ENCODE peak calls at places on chromosomes 16 and 17, in eight cellular contexts. One of them, this sample, is unnamed.

GRCh38 chr17:68612923-68613292 is 11.7 kb upstream of the FAM20A start:
- DNase-seq in stimulated activated CD4-positive, alpha-beta T cell treated with anti-CD3 and anti-CD28 coated beads, Interleukin-2, amount 100 ng/mL, for 24 hours: no peak
- DNase-seq in endodermal cell: no peak
- DNase-seq in cardiac fibroblast: no peak
- DNase-seq in posterior cingulate gyrus: no peak
- DNase-seq in hypothalamus: no peak
- DNase-seq in activated CD8-positive, alpha-beta memory T cell treated with anti-CD3 and anti-CD28 coated beads, Interleukin-2, amount 50 U/mL, for 4 hours: no peak
- DNase-seq in small intestine: no peak
- DNase-seq in this sample: no peak

GRCh38 chr17:79622201-79622601 is 11.3 kb upstream of the RBFOX3 start:
- DNase-seq in stimulated activated CD4-positive, alpha-beta T cell treated with anti-CD3 and anti-CD28 coated beads, Interleukin-2, amount 100 ng/mL, for 24 hours: no peak
- DNase-seq in endodermal cell: no peak
- DNase-seq in cardiac fibroblast: no peak
- DNase-seq in posterior cingulate gyrus: no peak
- DNase-seq in hypothalamus: no peak
- DNase-seq in activated CD8-positive, alpha-beta memory T cell treated with anti-CD3 and anti-CD28 coated beads, Interleukin-2, amount 50 U/mL, for 4 hours: no peak
- DNase-seq in small intestine: peak; percentile 27
- DNase-seq in this sample: no peak

GRCh38 chr16:10878644-10879498 is 1.9 kb downstream of the CIITA start:
- DNase-seq in stimulated activated CD4-positive, alpha-beta T cell treated with anti-CD3 and anti-CD28 coated beads, Interleukin-2, amount 100 ng/mL, for 24 hours: peak; percentile 35
- DNase-seq in endodermal cell: peak; percentile 73
- DNase-seq in cardiac fibroblast: peak; percentile 8
- DNase-seq in posterior cingulate gyrus: no peak
- DNase-seq in hypothalamus: peak; percentile 9
- DNase-seq in activated CD8-positive, alpha-beta memory T cell treated with anti-CD3 and anti-CD28 coated beads, Interleukin-2, amount 50 U/mL, for 4 hours: no peak
- DNase-seq in small intestine: peak; percentile 86
- DNase-seq in this sample: no peak

GRCh38 chr17:73064084-73064938 is 28.2 kb downstream of the SLC39A11 start:
- DNase-seq in stimulated activated CD4-positive, alpha-beta T cell treated with anti-CD3 and anti-CD28 coated beads, Interleukin-2, amount 100 ng/mL, for 24 hours: no peak
- DNase-seq in endodermal cell: no peak
- DNase-seq in cardiac fibroblast: no peak
- DNase-seq in posterior cingulate gyrus: no peak
- DNase-seq in hypothalamus: peak; percentile 27
- DNase-seq in activated CD8-positive, alpha-beta memory T cell treated with anti-CD3 and anti-CD28 coated beads, Interleukin-2, amount 50 U/mL, for 4 hours: no peak
- DNase-seq in small intestine: no peak
- DNase-seq in this sample: no peak

GRCh38 chr17:3879181-3879580 is 13.7 kb downstream of the CAMKK1 start:
- DNase-seq in stimulated activated CD4-positive, alpha-beta T cell treated with anti-CD3 and anti-CD28 coated beads, Interleukin-2, amount 100 ng/mL, for 24 hours: no peak
- DNase-seq in endodermal cell: no peak
- DNase-seq in cardiac fibroblast: peak; percentile 57
- DNase-seq in posterior cingulate gyrus: no peak
- DNase-seq in hypothalamus: peak; percentile 76
- DNase-seq in activated CD8-positive, alpha-beta memory T cell treated with anti-CD3 and anti-CD28 coated beads, Interleukin-2, amount 50 U/mL, for 4 hours: no peak
- DNase-seq in small intestine: no peak
- DNase-seq in this sample: peak; percentile 58

GRCh38 chr17:44008205-44008909 is 3.9 kb downstream of the NAGS start:
- DNase-seq in stimulated activated CD4-positive, alpha-beta T cell treated with anti-CD3 and anti-CD28 coated beads, Interleukin-2, amount 100 ng/mL, for 24 hours: no peak
- DNase-seq in endodermal cell: peak; percentile 80
- DNase-seq in cardiac fibroblast: no peak
- DNase-seq in posterior cingulate gyrus: no peak
- DNase-seq in hypothalamus: no peak
- DNase-seq in activated CD8-positive, alpha-beta memory T cell treated with anti-CD3 and anti-CD28 coated beads, Interleukin-2, amount 50 U/mL, for 4 hours: no peak
- DNase-seq in small intestine: no peak
- DNase-seq in this sample: peak; percentile 11

GRCh38 chr17:55496094-55496881 is 15.0 kb downstream of the SMIM36 start:
- DNase-seq in stimulated activated CD4-positive, alpha-beta T cell treated with anti-CD3 and anti-CD28 coated beads, Interleukin-2, amount 100 ng/mL, for 24 hours: no peak
- DNase-seq in endodermal cell: no peak
- DNase-seq in cardiac fibroblast: peak; percentile 79
- DNase-seq in posterior cingulate gyrus: no peak
- DNase-seq in hypothalamus: peak; percentile 10
- DNase-seq in activated CD8-positive, alpha-beta memory T cell treated with anti-CD3 and anti-CD28 coated beads, Interleukin-2, amount 50 U/mL, for 4 hours: no peak
- DNase-seq in small intestine: peak; percentile 86
- DNase-seq in this sample: no peak

GRCh38 chr17:43768382-43768781 is 9.8 kb upstream of the SOST start:
- DNase-seq in stimulated activated CD4-positive, alpha-beta T cell treated with anti-CD3 and anti-CD28 coated beads, Interleukin-2, amount 100 ng/mL, for 24 hours: no peak
- DNase-seq in endodermal cell: peak; percentile 44
- DNase-seq in cardiac fibroblast: no peak
- DNase-seq in posterior cingulate gyrus: no peak
- DNase-seq in hypothalamus: peak; percentile 29
- DNase-seq in activated CD8-positive, alpha-beta memory T cell treated with anti-CD3 and anti-CD28 coated beads, Interleukin-2, amount 50 U/mL, for 4 hours: no peak
- DNase-seq in small intestine: no peak
- DNase-seq in this sample: no peak

GRCh38 chr17:60601443-60602384 is 1.7 kb downstream of the PPM1D start:
- DNase-seq in stimulated activated CD4-positive, alpha-beta T cell treated with anti-CD3 and anti-CD28 coated beads, Interleukin-2, amount 100 ng/mL, for 24 hours: peak; percentile 38
- DNase-seq in endodermal cell: peak; percentile 88
- DNase-seq in cardiac fibroblast: peak; percentile 89
- DNase-seq in posterior cingulate gyrus: no peak
- DNase-seq in hypothalamus: peak; percentile 33
- DNase-seq in activated CD8-positive, alpha-beta memory T cell treated with anti-CD3 and anti-CD28 coated beads, Interleukin-2, amount 50 U/mL, for 4 hours: no peak
- DNase-seq in small intestine: peak; percentile 87
- DNase-seq in this sample: peak; percentile 51

GRCh38 chr16:81004646-81005353 is 1.9 kb downstream of the CMC2 start:
- DNase-seq in stimulated activated CD4-positive, alpha-beta T cell treated with anti-CD3 and anti-CD28 coated beads, Interleukin-2, amount 100 ng/mL, for 24 hours: no peak
- DNase-seq in endodermal cell: no peak
- DNase-seq in cardiac fibroblast: peak; percentile 82
- DNase-seq in posterior cingulate gyrus: no peak
- DNase-seq in hypothalamus: no peak
- DNase-seq in activated CD8-positive, alpha-beta memory T cell treated with anti-CD3 and anti-CD28 coated beads, Interleukin-2, amount 50 U/mL, for 4 hours: no peak
- DNase-seq in small intestine: peak; percentile 86
- DNase-seq in this sample: peak; percentile 23

GRCh38 chr16:2121853-2122252 is 13.8 kb downstream of the PKD1 start:
- DNase-seq in stimulated activated CD4-positive, alpha-beta T cell treated with anti-CD3 and anti-CD28 coated beads, Interleukin-2, amount 100 ng/mL, for 24 hours: no peak
- DNase-seq in endodermal cell: no peak
- DNase-seq in cardiac fibroblast: no peak
- DNase-seq in posterior cingulate gyrus: no peak
- DNase-seq in hypothalamus: no peak
- DNase-seq in activated CD8-positive, alpha-beta memory T cell treated with anti-CD3 and anti-CD28 coated beads, Interleukin-2, amount 50 U/mL, for 4 hours: no peak
- DNase-seq in small intestine: no peak
- DNase-seq in this sample: no peak

GRCh38 chr16:73214825-73215481 is 167.0 kb upstream of the ZFHX3 start:
- DNase-seq in stimulated activated CD4-positive, alpha-beta T cell treated with anti-CD3 and anti-CD28 coated beads, Interleukin-2, amount 100 ng/mL, for 24 hours: no peak
- DNase-seq in endodermal cell: no peak
- DNase-seq in cardiac fibroblast: peak; percentile 85
- DNase-seq in posterior cingulate gyrus: no peak
- DNase-seq in hypothalamus: no peak
- DNase-seq in activated CD8-positive, alpha-beta memory T cell treated with anti-CD3 and anti-CD28 coated beads, Interleukin-2, amount 50 U/mL, for 4 hours: no peak
- DNase-seq in small intestine: no peak
- DNase-seq in this sample: no peak

GRCh38 chr17:10668771-10669170 is 11.7 kb upstream of the MYH3 start:
- DNase-seq in stimulated activated CD4-positive, alpha-beta T cell treated with anti-CD3 and anti-CD28 coated beads, Interleukin-2, amount 100 ng/mL, for 24 hours: no peak
- DNase-seq in endodermal cell: no peak
- DNase-seq in cardiac fibroblast: peak; percentile 7
- DNase-seq in posterior cingulate gyrus: no peak
- DNase-seq in hypothalamus: no peak
- DNase-seq in activated CD8-positive, alpha-beta memory T cell treated with anti-CD3 and anti-CD28 coated beads, Interleukin-2, amount 50 U/mL, for 4 hours: no peak
- DNase-seq in small intestine: no peak
- DNase-seq in this sample: peak; percentile 44

GRCh38 chr16:1305823-1306222 is 3.6 kb upstream of the UBE2I start:
- DNase-seq in stimulated activated CD4-positive, alpha-beta T cell treated with anti-CD3 and anti-CD28 coated beads, Interleukin-2, amount 100 ng/mL, for 24 hours: no peak
- DNase-seq in endodermal cell: no peak
- DNase-seq in cardiac fibroblast: no peak
- DNase-seq in posterior cingulate gyrus: no peak
- DNase-seq in hypothalamus: no peak
- DNase-seq in activated CD8-positive, alpha-beta memory T cell treated with anti-CD3 and anti-CD28 coated beads, Interleukin-2, amount 50 U/mL, for 4 hours: no peak
- DNase-seq in small intestine: peak; percentile 34
- DNase-seq in this sample: no peak

GRCh38 chr16:86881118-86881510 is 302.8 kb downstream of the FOXL1 start:
- DNase-seq in stimulated activated CD4-positive, alpha-beta T cell treated with anti-CD3 and anti-CD28 coated beads, Interleukin-2, amount 100 ng/mL, for 24 hours: no peak
- DNase-seq in endodermal cell: no peak
- DNase-seq in cardiac fibroblast: no peak
- DNase-seq in posterior cingulate gyrus: no peak
- DNase-seq in hypothalamus: no peak
- DNase-seq in activated CD8-positive, alpha-beta memory T cell treated with anti-CD3 and anti-CD28 coated beads, Interleukin-2, amount 50 U/mL, for 4 hours: no peak
- DNase-seq in small intestine: no peak
- DNase-seq in this sample: no peak

GRCh38 chr17:81071761-81072741 is 37.1 kb downstream of the BAIAP2 start:
- DNase-seq in stimulated activated CD4-positive, alpha-beta T cell treated with anti-CD3 and anti-CD28 coated beads, Interleukin-2, amount 100 ng/mL, for 24 hours: no peak
- DNase-seq in endodermal cell: no peak
- DNase-seq in cardiac fibroblast: no peak
- DNase-seq in posterior cingulate gyrus: no peak
- DNase-seq in hypothalamus: peak; percentile 29
- DNase-seq in activated CD8-positive, alpha-beta memory T cell treated with anti-CD3 and anti-CD28 coated beads, Interleukin-2, amount 50 U/mL, for 4 hours: no peak
- DNase-seq in small intestine: no peak
- DNase-seq in this sample: peak; percentile 69

GRCh38 chr16:57003439-57004386 is 14.4 kb downstream of the NLRC5 start:
- DNase-seq in stimulated activated CD4-positive, alpha-beta T cell treated with anti-CD3 and anti-CD28 coated beads, Interleukin-2, amount 100 ng/mL, for 24 hours: no peak
- DNase-seq in endodermal cell: no peak
- DNase-seq in cardiac fibroblast: no peak
- DNase-seq in posterior cingulate gyrus: no peak
- DNase-seq in hypothalamus: no peak
- DNase-seq in activated CD8-positive, alpha-beta memory T cell treated with anti-CD3 and anti-CD28 coated beads, Interleukin-2, amount 50 U/mL, for 4 hours: no peak
- DNase-seq in small intestine: no peak
- DNase-seq in this sample: no peak

GRCh38 chr17:42407289-42407836 is 15.7 kb downstream of the CAVIN1 start:
- DNase-seq in stimulated activated CD4-positive, alpha-beta T cell treated with anti-CD3 and anti-CD28 coated beads, Interleukin-2, amount 100 ng/mL, for 24 hours: peak; percentile 54
- DNase-seq in endodermal cell: peak; percentile 94
- DNase-seq in cardiac fibroblast: peak; percentile 61
- DNase-seq in posterior cingulate gyrus: peak; percentile 80
- DNase-seq in hypothalamus: peak; percentile 74
- DNase-seq in activated CD8-positive, alpha-beta memory T cell treated with anti-CD3 and anti-CD28 coated beads, Interleukin-2, amount 50 U/mL, for 4 hours: peak; percentile 59
- DNase-seq in small intestine: peak; percentile 91
- DNase-seq in this sample: no peak

GRCh38 chr17:12857592-12857991 is 68.3 kb downstream of the ARHGAP44 start:
- DNase-seq in stimulated activated CD4-positive, alpha-beta T cell treated with anti-CD3 and anti-CD28 coated beads, Interleukin-2, amount 100 ng/mL, for 24 hours: no peak
- DNase-seq in endodermal cell: no peak
- DNase-seq in cardiac fibroblast: no peak
- DNase-seq in posterior cingulate gyrus: no peak
- DNase-seq in hypothalamus: no peak
- DNase-seq in activated CD8-positive, alpha-beta memory T cell treated with anti-CD3 and anti-CD28 coated beads, Interleukin-2, amount 50 U/mL, for 4 hours: no peak
- DNase-seq in small intestine: no peak
- DNase-seq in this sample: no peak

GRCh38 chr17:2875608-2876007 is 79.4 kb downstream of the RAP1GAP2 start:
- DNase-seq in stimulated activated CD4-positive, alpha-beta T cell treated with anti-CD3 and anti-CD28 coated beads, Interleukin-2, amount 100 ng/mL, for 24 hours: no peak
- DNase-seq in endodermal cell: peak; percentile 65
- DNase-seq in cardiac fibroblast: no peak
- DNase-seq in posterior cingulate gyrus: no peak
- DNase-seq in hypothalamus: no peak
- DNase-seq in activated CD8-positive, alpha-beta memory T cell treated with anti-CD3 and anti-CD28 coated beads, Interleukin-2, amount 50 U/mL, for 4 hours: no peak
- DNase-seq in small intestine: no peak
- DNase-seq in this sample: no peak

GRCh38 chr17:35284955-35285354 is 42.1 kb downstream of the SLFN5 start:
- DNase-seq in stimulated activated CD4-positive, alpha-beta T cell treated with anti-CD3 and anti-CD28 coated beads, Interleukin-2, amount 100 ng/mL, for 24 hours: no peak
- DNase-seq in endodermal cell: no peak
- DNase-seq in cardiac fibroblast: no peak
- DNase-seq in posterior cingulate gyrus: no peak
- DNase-seq in hypothalamus: no peak
- DNase-seq in activated CD8-positive, alpha-beta memory T cell treated with anti-CD3 and anti-CD28 coated beads, Interleukin-2, amount 50 U/mL, for 4 hours: no peak
- DNase-seq in small intestine: no peak
- DNase-seq in this sample: no peak

GRCh38 chr17:82358467-82359350 is at the start of gene TEX19:
- DNase-seq in stimulated activated CD4-positive, alpha-beta T cell treated with anti-CD3 and anti-CD28 coated beads, Interleukin-2, amount 100 ng/mL, for 24 hours: no peak
- DNase-seq in endodermal cell: peak; percentile 68
- DNase-seq in cardiac fibroblast: no peak
- DNase-seq in posterior cingulate gyrus: no peak
- DNase-seq in hypothalamus: no peak
- DNase-seq in activated CD8-positive, alpha-beta memory T cell treated with anti-CD3 and anti-CD28 coated beads, Interleukin-2, amount 50 U/mL, for 4 hours: no peak
- DNase-seq in small intestine: no peak
- DNase-seq in this sample: peak; percentile 58

GRCh38 chr17:42098747-42099399 is 600 bp upstream of the ZNF385C start:
- DNase-seq in stimulated activated CD4-positive, alpha-beta T cell treated with anti-CD3 and anti-CD28 coated beads, Interleukin-2, amount 100 ng/mL, for 24 hours: no peak
- DNase-seq in endodermal cell: peak; percentile 76
- DNase-seq in cardiac fibroblast: no peak
- DNase-seq in posterior cingulate gyrus: no peak
- DNase-seq in hypothalamus: no peak
- DNase-seq in activated CD8-positive, alpha-beta memory T cell treated with anti-CD3 and anti-CD28 coated beads, Interleukin-2, amount 50 U/mL, for 4 hours: no peak
- DNase-seq in small intestine: no peak
- DNase-seq in this sample: no peak

GRCh38 chr16:87628940-87629339 is 26.6 kb downstream of the JPH3 start:
- DNase-seq in stimulated activated CD4-positive, alpha-beta T cell treated with anti-CD3 and anti-CD28 coated beads, Interleukin-2, amount 100 ng/mL, for 24 hours: no peak
- DNase-seq in endodermal cell: no peak
- DNase-seq in cardiac fibroblast: peak; percentile 62
- DNase-seq in posterior cingulate gyrus: no peak
- DNase-seq in hypothalamus: peak; percentile 10
- DNase-seq in activated CD8-positive, alpha-beta memory T cell treated with anti-CD3 and anti-CD28 coated beads, Interleukin-2, amount 50 U/mL, for 4 hours: no peak
- DNase-seq in small intestine: no peak
- DNase-seq in this sample: no peak

GRCh38 chr16:22030087-22030812 is 22.3 kb downstream of the MOSMO start:
- DNase-seq in stimulated activated CD4-positive, alpha-beta T cell treated with anti-CD3 and anti-CD28 coated beads, Interleukin-2, amount 100 ng/mL, for 24 hours: no peak
- DNase-seq in endodermal cell: no peak
- DNase-seq in cardiac fibroblast: no peak
- DNase-seq in posterior cingulate gyrus: no peak
- DNase-seq in hypothalamus: no peak
- DNase-seq in activated CD8-positive, alpha-beta memory T cell treated with anti-CD3 and anti-CD28 coated beads, Interleukin-2, amount 50 U/mL, for 4 hours: no peak
- DNase-seq in small intestine: peak; percentile 60
- DNase-seq in this sample: no peak

GRCh38 chr17:43020789-43021738 is 1.1 kb downstream of the VAT1 start:
- DNase-seq in stimulated activated CD4-positive, alpha-beta T cell treated with anti-CD3 and anti-CD28 coated beads, Interleukin-2, amount 100 ng/mL, for 24 hours: no peak
- DNase-seq in endodermal cell: peak; percentile 89
- DNase-seq in cardiac fibroblast: peak; percentile 76
- DNase-seq in posterior cingulate gyrus: no peak
- DNase-seq in hypothalamus: peak; percentile 70
- DNase-seq in activated CD8-positive, alpha-beta memory T cell treated with anti-CD3 and anti-CD28 coated beads, Interleukin-2, amount 50 U/mL, for 4 hours: peak; percentile 35
- DNase-seq in small intestine: peak; percentile 37
- DNase-seq in this sample: peak; percentile 79

GRCh38 chr17:44187131-44187899 is 543 bp downstream of the TMUB2 start:
- DNase-seq in stimulated activated CD4-positive, alpha-beta T cell treated with anti-CD3 and anti-CD28 coated beads, Interleukin-2, amount 100 ng/mL, for 24 hours: no peak
- DNase-seq in endodermal cell: no peak
- DNase-seq in cardiac fibroblast: peak; percentile 61
- DNase-seq in posterior cingulate gyrus: no peak
- DNase-seq in hypothalamus: no peak
- DNase-seq in activated CD8-positive, alpha-beta memory T cell treated with anti-CD3 and anti-CD28 coated beads, Interleukin-2, amount 50 U/mL, for 4 hours: no peak
- DNase-seq in small intestine: peak; percentile 34
- DNase-seq in this sample: no peak

GRCh38 chr16:88629835-88630234 is 8.5 kb upstream of the IL17C start:
- DNase-seq in stimulated activated CD4-positive, alpha-beta T cell treated with anti-CD3 and anti-CD28 coated beads, Interleukin-2, amount 100 ng/mL, for 24 hours: no peak
- DNase-seq in endodermal cell: no peak
- DNase-seq in cardiac fibroblast: no peak
- DNase-seq in posterior cingulate gyrus: no peak
- DNase-seq in hypothalamus: no peak
- DNase-seq in activated CD8-positive, alpha-beta memory T cell treated with anti-CD3 and anti-CD28 coated beads, Interleukin-2, amount 50 U/mL, for 4 hours: no peak
- DNase-seq in small intestine: no peak
- DNase-seq in this sample: no peak

GRCh38 chr16:65069090-65069489 is 52.8 kb downstream of the CDH11 start:
- DNase-seq in stimulated activated CD4-positive, alpha-beta T cell treated with anti-CD3 and anti-CD28 coated beads, Interleukin-2, amount 100 ng/mL, for 24 hours: no peak
- DNase-seq in endodermal cell: no peak
- DNase-seq in cardiac fibroblast: peak; percentile 97
- DNase-seq in posterior cingulate gyrus: no peak
- DNase-seq in hypothalamus: no peak
- DNase-seq in activated CD8-positive, alpha-beta memory T cell treated with anti-CD3 and anti-CD28 coated beads, Interleukin-2, amount 50 U/mL, for 4 hours: no peak
- DNase-seq in small intestine: no peak
- DNase-seq in this sample: no peak